ENCODE peak calls at places on chromosomes 12 and 14, in five cellular contexts. R is H4; G is WTC11; E is NCI-H1105 treated with DMSO at 0.1 percent for 48 hours; P is stimulated activated CD8-positive, alpha-beta memory T cell treated with anti-CD3 and anti-CD28 coated beads, Interleukin-15, amount 100 ng/mL, for 24 hours. U is an unnamed sample.

GRCh38 chr14:55798400-55798799 is 218.4 kb downstream of the KTN1 start:
- DNase-seq in R (no peak), P (no peak), E (no peak), G (no peak), U (no peak)

GRCh38 chr12:7113389-7113871 is 4.4 kb upstream of the C1RL start:
- DNase-seq in G (no peak), P (no peak), R (peak; percentile 33), E (peak; percentile 45), U (peak; percentile 74)

GRCh38 chr12:11687538-11687937 is 38.1 kb downstream of the ETV6 start:
- DNase-seq in P (no peak), G (no peak), E (no peak), R (no peak), U (no peak)

GRCh38 chr12:120787889-120788288 is 62.3 kb downstream of the ACADS start:
- DNase-seq in P (no peak), G (no peak), E (no peak), R (no peak), U (no peak)

GRCh38 chr12:132622437-132623071 is 4.0 kb downstream of the P2RX2 start:
- DNase-seq in E (no peak), R (no peak), P (no peak), G (no peak), U (peak; percentile 48)

GRCh38 chr12:52658196-52658595 is 6.2 kb upstream of the KRT2 start:
- DNase-seq in P (no peak), R (no peak), E (no peak), G (no peak), U (no peak)

GRCh38 chr14:77181124-77181602 is 435 bp upstream of the TMEM63C start:
- DNase-seq in P (no peak), G (no peak), R (no peak), E (no peak), U (peak; percentile 39)

GRCh38 chr12:57998251-57998650 is 56.9 kb downstream of the ATP23 start:
- DNase-seq in R (no peak), G (no peak), E (no peak), P (no peak), U (no peak)

GRCh38 chr12:32897276-32897615 is 669 bp upstream of the PKP2 start:
- DNase-seq in G (no peak), R (no peak), P (no peak), E (peak; percentile 67), U (no peak)